ENCODE peak calls at places on chromosome 19, in five cellular contexts. One of them, this sample, is unnamed.

GRCh38 chr19:18500820-18501219 is 21.1 kb downstream of the ELL start:
- DNase-seq in K562: no peak
- DNase-seq in SK-N-SH: no peak
- DNase-seq in HepG2: no peak
- DNase-seq in GM12878: no peak
- DNase-seq in this sample: no peak

GRCh38 chr19:12833747-12834417 is 497 bp downstream of the RTBDN start:
- DNase-seq in GM12878: no peak
- DNase-seq in K562: peak
- DNase-seq in SK-N-SH: peak
- DNase-seq in HepG2: no peak
- DNase-seq in this sample: peak

GRCh38 chr19:17296278-17296677 is 6.9 kb downstream of the ABHD8 start:
- DNase-seq in HepG2: no peak
- DNase-seq in SK-N-SH: peak
- DNase-seq in GM12878: no peak
- DNase-seq in K562: no peak
- DNase-seq in this sample: no peak

GRCh38 chr19:13169769-13170168 is 19.6 kb downstream of the IER2 start:
- DNase-seq in GM12878: no peak
- DNase-seq in SK-N-SH: no peak
- DNase-seq in HepG2: no peak
- DNase-seq in K562: peak
- DNase-seq in this sample: peak

GRCh38 chr19:55467236-55468053 is 2.9 kb upstream of the C19orf85 start:
- DNase-seq in HepG2: peak
- DNase-seq in SK-N-SH: peak
- DNase-seq in GM12878: no peak
- DNase-seq in K562: peak
- DNase-seq in this sample: peak

GRCh38 chr19:28396259-28396940 is 816.6 kb downstream of the UQCRFS1 start:
- DNase-seq in GM12878: no peak
- DNase-seq in HepG2: no peak
- DNase-seq in K562: peak
- DNase-seq in SK-N-SH: no peak
- DNase-seq in this sample: no peak

GRCh38 chr19:52369463-52370340 is at the start of gene ZNF880:
- DNase-seq in GM12878: peak
- DNase-seq in SK-N-SH: peak
- DNase-seq in HepG2: no peak
- DNase-seq in K562: peak
- DNase-seq in this sample: peak

GRCh38 chr19:54248016-54248601 is 5.5 kb upstream of the LILRA6 start:
- DNase-seq in K562: no peak
- DNase-seq in HepG2: no peak
- DNase-seq in GM12878: no peak
- DNase-seq in SK-N-SH: no peak
- DNase-seq in this sample: no peak

GRCh38 chr19:12000152-12000981 is 35.1 kb downstream of the ZNF433 start:
- DNase-seq in GM12878: peak
- DNase-seq in SK-N-SH: no peak
- DNase-seq in K562: no peak
- DNase-seq in HepG2: no peak
- DNase-seq in this sample: no peak

GRCh38 chr19:16025108-16026101 is 50.9 kb upstream of the TPM4 start:
- DNase-seq in SK-N-SH: peak
- DNase-seq in K562: peak
- DNase-seq in GM12878: no peak
- DNase-seq in HepG2: peak
- DNase-seq in this sample: peak

GRCh38 chr19:7505288-7505681 is 10.6 kb upstream of the ZNF358 start:
- DNase-seq in HepG2: no peak
- DNase-seq in SK-N-SH: no peak
- DNase-seq in K562: no peak
- DNase-seq in GM12878: no peak
- DNase-seq in this sample: no peak

GRCh38 chr19:3080281-3080680 is 13.9 kb upstream of the GNA11 start:
- DNase-seq in SK-N-SH: peak
- DNase-seq in HepG2: no peak
- DNase-seq in GM12878: no peak
- DNase-seq in K562: no peak
- DNase-seq in this sample: no peak

GRCh38 chr19:35357867-35358573 is at the start of gene FFAR3:
- DNase-seq in GM12878: no peak
- DNase-seq in SK-N-SH: no peak
- DNase-seq in HepG2: no peak
- DNase-seq in K562: no peak
- DNase-seq in this sample: no peak

GRCh38 chr19:43078311-43078710 is 4.2 kb downstream of the PSG2 start:
- DNase-seq in HepG2: no peak
- DNase-seq in GM12878: no peak
- DNase-seq in K562: no peak
- DNase-seq in SK-N-SH: no peak
- DNase-seq in this sample: no peak

GRCh38 chr19:44548736-44549135 is 19.3 kb upstream of the CEACAM20 start:
- DNase-seq in HepG2: no peak
- DNase-seq in K562: no peak
- DNase-seq in SK-N-SH: no peak
- DNase-seq in GM12878: no peak
- DNase-seq in this sample: no peak

GRCh38 chr19:44451687-44452086 is 3.4 kb upstream of the ZNF229 start:
- DNase-seq in K562: no peak
- DNase-seq in SK-N-SH: no peak
- DNase-seq in GM12878: no peak
- DNase-seq in HepG2: no peak
- DNase-seq in this sample: no peak

GRCh38 chr19:30391052-30391451 is 18.9 kb downstream of the ZNF536 start:
- DNase-seq in HepG2: no peak
- DNase-seq in SK-N-SH: no peak
- DNase-seq in K562: no peak
- DNase-seq in GM12878: no peak
- DNase-seq in this sample: no peak

GRCh38 chr19:29549105-29550070 is 23.6 kb downstream of the VSTM2B start:
- DNase-seq in K562: no peak
- DNase-seq in GM12878: no peak
- DNase-seq in HepG2: no peak
- DNase-seq in SK-N-SH: no peak
- DNase-seq in this sample: no peak

GRCh38 chr19:54889566-54889965 is 15.5 kb downstream of the FCAR start:
- DNase-seq in SK-N-SH: no peak
- DNase-seq in GM12878: no peak
- DNase-seq in HepG2: no peak
- DNase-seq in K562: no peak
- DNase-seq in this sample: no peak

GRCh38 chr19:46762245-46762890 is 16.1 kb upstream of the STRN4 start:
- DNase-seq in SK-N-SH: no peak
- DNase-seq in K562: no peak
- DNase-seq in GM12878: no peak
- DNase-seq in HepG2: no peak
- DNase-seq in this sample: no peak

GRCh38 chr19:14015454-14016035 is 9.4 kb upstream of the RFX1 start:
- DNase-seq in SK-N-SH: no peak
- DNase-seq in HepG2: peak
- DNase-seq in K562: no peak
- DNase-seq in GM12878: peak
- DNase-seq in this sample: no peak

GRCh38 chr19:7888145-7888825 is at the start of gene LRRC8E:
- DNase-seq in HepG2: peak
- DNase-seq in GM12878: no peak
- DNase-seq in SK-N-SH: peak
- DNase-seq in K562: peak
- DNase-seq in this sample: peak

GRCh38 chr19:32067686-32068085 is 277.7 kb upstream of the ZNF507 start:
- DNase-seq in K562: no peak
- DNase-seq in GM12878: no peak
- DNase-seq in SK-N-SH: no peak
- DNase-seq in HepG2: no peak
- DNase-seq in this sample: no peak

GRCh38 chr19:35717665-35718344 is at the start of gene KMT2B:
- DNase-seq in SK-N-SH: peak
- DNase-seq in K562: peak
- DNase-seq in HepG2: no peak
- DNase-seq in GM12878: no peak
- DNase-seq in this sample: peak

GRCh38 chr19:30070970-30071632 is 129.1 kb downstream of the URI1 start:
- DNase-seq in K562: no peak
- DNase-seq in SK-N-SH: peak
- DNase-seq in HepG2: no peak
- DNase-seq in GM12878: no peak
- DNase-seq in this sample: no peak

GRCh38 chr19:16066611-16067104 is 9.6 kb upstream of the TPM4 start:
- DNase-seq in K562: peak
- DNase-seq in SK-N-SH: peak
- DNase-seq in HepG2: peak
- DNase-seq in GM12878: no peak
- DNase-seq in this sample: no peak

GRCh38 chr19:29927944-29928669 is 13.9 kb upstream of the URI1 start:
- DNase-seq in GM12878: peak
- DNase-seq in SK-N-SH: no peak
- DNase-seq in K562: peak
- DNase-seq in HepG2: peak
- DNase-seq in this sample: peak

GRCh38 chr19:14325863-14326262 is 55.4 kb upstream of the ADGRE5 start:
- DNase-seq in GM12878: no peak
- DNase-seq in K562: no peak
- DNase-seq in HepG2: no peak
- DNase-seq in SK-N-SH: no peak
- DNase-seq in this sample: no peak

GRCh38 chr19:47781590-47782318 is 3.3 kb downstream of the SELENOW start:
- DNase-seq in HepG2: no peak
- DNase-seq in GM12878: no peak
- DNase-seq in K562: no peak
- DNase-seq in SK-N-SH: no peak
- DNase-seq in this sample: no peak

GRCh38 chr19:16442386-16443276 is 29.1 kb downstream of the EPS15L1 start:
- DNase-seq in SK-N-SH: no peak
- DNase-seq in GM12878: no peak
- DNase-seq in HepG2: no peak
- DNase-seq in K562: peak
- DNase-seq in this sample: no peak

GRCh38 chr19:3095375-3096191 is 1.4 kb downstream of the GNA11 start:
- DNase-seq in K562: no peak
- DNase-seq in GM12878: no peak
- DNase-seq in HepG2: peak
- DNase-seq in SK-N-SH: no peak
- DNase-seq in this sample: peak

GRCh38 chr19:44677019-44677809 is 5.9 kb downstream of the CEACAM19 start:
- DNase-seq in K562: peak
- DNase-seq in SK-N-SH: peak
- DNase-seq in HepG2: no peak
- DNase-seq in GM12878: no peak
- DNase-seq in this sample: peak

GRCh38 chr19:43532962-43533545 is at the start of gene ZNF575:
- DNase-seq in SK-N-SH: peak
- DNase-seq in GM12878: peak
- DNase-seq in K562: peak
- DNase-seq in HepG2: peak
- DNase-seq in this sample: peak

GRCh38 chr19:10339380-10339960 is at the start of gene ICAM3:
- DNase-seq in HepG2: no peak
- DNase-seq in K562: no peak
- DNase-seq in GM12878: peak
- DNase-seq in SK-N-SH: no peak
- DNase-seq in this sample: no peak
- TF ChIP-seq FOXM1 in HepG2: no peak
- TF ChIP-seq FOXM1 in K562: no peak
- TF ChIP-seq FOXM1 in GM12878: no peak
- TF ChIP-seq FOXM1 in SK-N-SH: no peak
- TF ChIP-seq FOXM1 in this sample: no peak

DNA sequence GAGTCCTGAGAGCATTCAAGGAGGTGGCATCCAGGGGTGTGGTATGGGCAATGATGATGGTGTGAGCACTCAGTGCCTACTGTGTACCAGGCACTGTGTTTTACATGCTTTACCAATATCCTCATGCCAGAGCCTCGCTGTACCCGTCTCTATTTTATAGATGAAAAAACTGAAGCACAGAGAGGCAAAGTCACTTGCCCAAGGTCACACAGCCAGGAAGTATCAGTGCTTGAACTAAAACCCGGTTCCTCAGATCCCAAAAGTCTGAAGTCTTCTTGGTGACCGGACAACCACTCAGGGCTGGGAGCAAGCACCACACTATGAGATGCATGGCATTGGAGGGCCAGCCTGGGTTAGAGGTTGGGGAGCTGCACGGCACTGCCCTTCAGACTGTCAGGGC is 84.1 kb downstream of the CHST8 start:
- DNase-seq in K562: no peak
- DNase-seq in HepG2: no peak
- DNase-seq in GM12878: no peak
- DNase-seq in SK-N-SH: no peak
- DNase-seq in this sample: no peak
- TF ChIP-seq FOXM1 in K562: no peak
- TF ChIP-seq FOXM1 in HepG2: no peak
- TF ChIP-seq FOXM1 in GM12878: no peak
- TF ChIP-seq FOXM1 in SK-N-SH: no peak
- TF ChIP-seq FOXM1 in this sample: no peak

DNA sequence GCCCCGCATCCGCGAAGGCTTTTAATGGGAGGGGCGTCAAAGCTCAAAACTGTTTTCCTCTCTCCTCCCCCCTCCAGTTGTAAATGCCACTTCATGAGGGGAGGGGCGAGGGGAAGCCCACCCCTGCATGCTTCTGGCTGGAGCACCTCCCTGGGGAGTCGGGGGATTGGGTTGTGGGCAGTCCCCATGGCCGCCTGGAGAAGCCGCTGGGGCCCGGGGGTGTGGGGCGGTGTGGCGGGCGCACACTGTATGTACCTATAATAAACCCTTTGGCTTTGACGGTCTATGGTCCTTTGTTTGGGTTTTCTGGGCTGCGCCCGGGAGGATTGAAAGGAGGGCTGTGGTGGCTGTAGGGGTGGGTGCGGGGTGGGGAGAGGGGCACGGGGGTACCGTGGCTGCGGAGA is 490 bp upstream of the SHKBP1 start:
- DNase-seq in GM12878: no peak
- DNase-seq in SK-N-SH: no peak
- DNase-seq in HepG2: no peak
- DNase-seq in K562: peak
- DNase-seq in this sample: peak
- TF ChIP-seq FOXM1 in GM12878: no peak
- TF ChIP-seq FOXM1 in SK-N-SH: no peak
- TF ChIP-seq FOXM1 in HepG2: no peak
- TF ChIP-seq FOXM1 in K562: no peak
- TF ChIP-seq FOXM1 in this sample: no peak

GRCh38 chr19:41495589-41495988 is 52.6 kb downstream of the ERICH4 start:
- DNase-seq in HepG2: no peak
- DNase-seq in SK-N-SH: no peak
- DNase-seq in GM12878: no peak
- DNase-seq in K562: no peak
- DNase-seq in this sample: no peak
- TF ChIP-seq FOXM1 in HepG2: no peak
- TF ChIP-seq FOXM1 in SK-N-SH: no peak
- TF ChIP-seq FOXM1 in GM12878: no peak
- TF ChIP-seq FOXM1 in K562: no peak
- TF ChIP-seq FOXM1 in this sample: no peak

GRCh38 chr19:1648926-1649541 is 3.4 kb downstream of the TCF3 start:
- DNase-seq in GM12878: no peak
- DNase-seq in HepG2: no peak
- DNase-seq in SK-N-SH: no peak
- DNase-seq in K562: no peak
- DNase-seq in this sample: no peak
- TF ChIP-seq FOXM1 in GM12878: no peak
- TF ChIP-seq FOXM1 in HepG2: no peak
- TF ChIP-seq FOXM1 in SK-N-SH: no peak
- TF ChIP-seq FOXM1 in K562: no peak
- TF ChIP-seq FOXM1 in this sample: no peak

GRCh38 chr19:4707322-4707721 is 16.3 kb downstream of the DPP9 start:
- DNase-seq in SK-N-SH: no peak
- DNase-seq in GM12878: no peak
- DNase-seq in K562: no peak
- DNase-seq in HepG2: no peak
- DNase-seq in this sample: no peak
- TF ChIP-seq FOXM1 in SK-N-SH: no peak
- TF ChIP-seq FOXM1 in GM12878: no peak
- TF ChIP-seq FOXM1 in K562: no peak
- TF ChIP-seq FOXM1 in HepG2: no peak
- TF ChIP-seq FOXM1 in this sample: no peak

This sample was measured in HEK293T.